ENCODE peak calls at places on chromosome 16, in seven cellular contexts. C is breast epithelium, U is mesenchymal stem cell, Q is T-helper 2 cell, D is ovary, B is A549, X is NCI-H345. W is an unnamed sample.

GRCh38 chr16:27485811-27486210 is 63.9 kb downstream of the GTF3C1 start:
- DNase-seq in B (no peak), D (no peak), U (no peak), Q (no peak), X (no peak), C (no peak), W (no peak)

GRCh38 chr16:85157813-85158701 is 45.8 kb upstream of the CIBAR2 start:
- DNase-seq in B (no peak), D (no peak), U (peak), X (no peak), Q (no peak), C (no peak), W (no peak)

GRCh38 chr16:57355898-57356414 is 2.6 kb upstream of the CCL22 start:
- DNase-seq in X (no peak), C (no peak), B (no peak), U (no peak), Q (no peak), D (no peak), W (no peak)

GRCh38 chr16:51159864-51160263 is 8.8 kb upstream of the SALL1 start:
- DNase-seq in D (no peak), C (no peak), U (no peak), X (no peak), Q (no peak), B (no peak), W (no peak)

GRCh38 chr16:12869681-12870427 is 31.5 kb upstream of the SHISA9 start:
- DNase-seq in X (peak), U (no peak), Q (no peak), B (no peak), D (no peak), C (no peak), W (no peak)

GRCh38 chr16:10466861-10467260 is 81.0 kb downstream of the ATF7IP2 start:
- DNase-seq in Q (no peak), B (no peak), D (no peak), X (no peak), U (no peak), C (no peak), W (no peak)

GRCh38 chr16:26614102-26614864 is 452.4 kb upstream of the C16orf82 start:
- DNase-seq in C (no peak), U (no peak), B (no peak), D (no peak), X (no peak), Q (peak), W (no peak)

GRCh38 chr16:1042776-1043349 is 29.7 kb upstream of the SSTR5 start:
- DNase-seq in D (no peak), Q (peak), B (no peak), U (no peak), C (no peak), X (peak), W (no peak)

GRCh38 chr16:89193576-89194293 is 6.6 kb downstream of the SLC22A31 start:
- DNase-seq in X (no peak), B (no peak), D (peak), Q (no peak), C (no peak), U (no peak), W (no peak)

GRCh38 chr16:2038359-2039285 is 9.0 kb downstream of the NTHL1 start:
- DNase-seq in D (peak), C (no peak), X (no peak), Q (no peak), B (no peak), U (no peak), W (no peak)

GRCh38 chr16:54679531-54679930 is 251.1 kb upstream of the IRX5 start:
- DNase-seq in D (no peak), U (no peak), X (no peak), B (no peak), C (no peak), Q (no peak), W (no peak)

GRCh38 chr16:78407191-78407590 is 307.7 kb downstream of the WWOX start:
- DNase-seq in X (no peak), C (no peak), U (peak), D (no peak), Q (no peak), B (no peak), W (no peak)

GRCh38 chr16:56029026-56029425 is 153.9 kb upstream of the CES5A start:
- DNase-seq in U (no peak), C (no peak), D (no peak), Q (no peak), B (no peak), X (no peak), W (no peak)

GRCh38 chr16:48965391-48965790 is 316.2 kb downstream of the CBLN1 start:
- DNase-seq in X (peak), Q (no peak), D (no peak), C (no peak), B (no peak), U (peak), W (no peak)

GRCh38 chr16:872436-873242 is 72.1 kb upstream of the GNG13 start:
- DNase-seq in X (no peak), D (no peak), B (no peak), Q (no peak), U (no peak), C (no peak), W (no peak)

GRCh38 chr16:48478418-48478817 is 93.2 kb upstream of the SIAH1 start:
- DNase-seq in U (peak), D (no peak), X (no peak), B (no peak), Q (no peak), C (no peak), W (no peak)